ENCODE peak calls at places on chromosomes 3 and 15, in five cellular contexts. One of them, this sample, is unnamed. For H3K9me3, the result is how much of the 10 kb centered on the place peaks cover.

GRCh38 chr3:39267631-39268553 is 11.9 kb downstream of the CX3CR1 start:
- DNase-seq in IMR-90: no peak
- DNase-seq in cardiac muscle cell: no peak
- DNase-seq in neuronal stem cell: no peak
- DNase-seq in gastrocnemius medialis: no peak
- DNase-seq in this sample: no peak

GRCh38 chr3:185200639-185201038 is 47.8 kb upstream of the C3orf70 start:
- DNase-seq in neuronal stem cell: no peak
- DNase-seq in gastrocnemius medialis: no peak
- DNase-seq in IMR-90: peak
- DNase-seq in cardiac muscle cell: no peak
- DNase-seq in this sample: no peak

GRCh38 chr3:55668359-55668758 is 181.3 kb upstream of the WNT5A start:
- DNase-seq in gastrocnemius medialis: no peak
- DNase-seq in cardiac muscle cell: no peak
- DNase-seq in neuronal stem cell: no peak
- DNase-seq in IMR-90: peak
- DNase-seq in this sample: no peak

GRCh38 chr3:21888656-21889055 is 137.6 kb upstream of the ZNF385D start:
- DNase-seq in cardiac muscle cell: no peak
- DNase-seq in neuronal stem cell: no peak
- DNase-seq in gastrocnemius medialis: no peak
- DNase-seq in IMR-90: no peak
- DNase-seq in this sample: no peak

GRCh38 chr15:72233759-72234158 is 2.8 kb upstream of the PKM start:
- DNase-seq in gastrocnemius medialis: no peak
- DNase-seq in neuronal stem cell: no peak
- DNase-seq in IMR-90: peak
- DNase-seq in cardiac muscle cell: no peak
- DNase-seq in this sample: no peak

GRCh38 chr3:134064081-134064480 is 34.4 kb upstream of the SLCO2A1 start:
- DNase-seq in gastrocnemius medialis: no peak
- DNase-seq in neuronal stem cell: no peak
- DNase-seq in cardiac muscle cell: no peak
- DNase-seq in IMR-90: no peak
- DNase-seq in this sample: no peak

GRCh38 chr3:151037746-151038145 is 47.7 kb upstream of the MED12L start:
- DNase-seq in neuronal stem cell: no peak
- DNase-seq in IMR-90: peak
- DNase-seq in cardiac muscle cell: no peak
- DNase-seq in gastrocnemius medialis: no peak
- DNase-seq in this sample: peak

GRCh38 chr15:68313501-68314390 is 36.2 kb downstream of the FEM1B start:
- DNase-seq in neuronal stem cell: no peak
- DNase-seq in gastrocnemius medialis: no peak
- DNase-seq in cardiac muscle cell: no peak
- DNase-seq in IMR-90: no peak
- DNase-seq in this sample: peak

GRCh38 chr3:156617145-156617544 is 57.2 kb upstream of the TIPARP start:
- DNase-seq in gastrocnemius medialis: no peak
- DNase-seq in IMR-90: no peak
- DNase-seq in neuronal stem cell: no peak
- DNase-seq in cardiac muscle cell: no peak
- DNase-seq in this sample: no peak

GRCh38 chr15:49441816-49442215 is 18.8 kb downstream of the FGF7 start:
- DNase-seq in neuronal stem cell: no peak
- DNase-seq in cardiac muscle cell: no peak
- DNase-seq in gastrocnemius medialis: no peak
- DNase-seq in IMR-90: no peak
- DNase-seq in this sample: no peak

GRCh38 chr3:9422712-9423424 is 25.5 kb downstream of the SETD5 start:
- DNase-seq in cardiac muscle cell: peak
- DNase-seq in neuronal stem cell: peak
- DNase-seq in gastrocnemius medialis: peak
- DNase-seq in IMR-90: peak
- DNase-seq in this sample: peak

GRCh38 chr3:38565339-38566214 is 69.4 kb downstream of the EXOG start:
- DNase-seq in neuronal stem cell: no peak
- DNase-seq in cardiac muscle cell: no peak
- DNase-seq in IMR-90: no peak
- DNase-seq in gastrocnemius medialis: peak
- DNase-seq in this sample: no peak

GRCh38 chr3:183324083-183324482 is 71.0 kb downstream of the B3GNT5 start:
- DNase-seq in cardiac muscle cell: no peak
- DNase-seq in neuronal stem cell: no peak
- DNase-seq in gastrocnemius medialis: no peak
- DNase-seq in IMR-90: no peak
- DNase-seq in this sample: no peak

GRCh38 chr3:156685752-156686151 is 11.4 kb downstream of the TIPARP start:
- DNase-seq in gastrocnemius medialis: no peak
- DNase-seq in IMR-90: no peak
- DNase-seq in cardiac muscle cell: no peak
- DNase-seq in neuronal stem cell: no peak
- DNase-seq in this sample: no peak

GRCh38 chr3:117589454-117589853 is 879.9 kb downstream of the TUSC7 start:
- DNase-seq in neuronal stem cell: peak
- DNase-seq in cardiac muscle cell: peak
- DNase-seq in gastrocnemius medialis: no peak
- DNase-seq in IMR-90: no peak
- DNase-seq in this sample: no peak

GRCh38 chr3:11145888-11146287 is 8.4 kb upstream of the HRH1 start:
- DNase-seq in gastrocnemius medialis: no peak
- DNase-seq in cardiac muscle cell: no peak
- DNase-seq in IMR-90: peak
- DNase-seq in neuronal stem cell: no peak
- DNase-seq in this sample: no peak

GRCh38 chr3:165748094-165748493 is 89.1 kb downstream of the BCHE start:
- DNase-seq in IMR-90: no peak
- DNase-seq in cardiac muscle cell: no peak
- DNase-seq in neuronal stem cell: no peak
- DNase-seq in gastrocnemius medialis: no peak
- DNase-seq in this sample: no peak

GRCh38 chr3:10936686-10937085 is 55.9 kb upstream of the SLC6A1 start:
- DNase-seq in gastrocnemius medialis: no peak
- DNase-seq in neuronal stem cell: no peak
- DNase-seq in IMR-90: no peak
- DNase-seq in cardiac muscle cell: no peak
- DNase-seq in this sample: no peak

GRCh38 chr15:70437882-70438331 is 325.5 kb downstream of the UACA start:
- DNase-seq in IMR-90: no peak
- DNase-seq in neuronal stem cell: no peak
- DNase-seq in cardiac muscle cell: peak
- DNase-seq in gastrocnemius medialis: no peak
- DNase-seq in this sample: no peak

GRCh38 chr15:80932989-80933388 is 56.6 kb downstream of the MESD start:
- DNase-seq in gastrocnemius medialis: no peak
- DNase-seq in cardiac muscle cell: no peak
- DNase-seq in IMR-90: peak
- DNase-seq in neuronal stem cell: no peak
- DNase-seq in this sample: no peak

GRCh38 chr15:77067691-77068367 is 3.1 kb downstream of the TSPAN3 start:
- DNase-seq in neuronal stem cell: no peak
- DNase-seq in gastrocnemius medialis: no peak
- DNase-seq in cardiac muscle cell: no peak
- DNase-seq in IMR-90: no peak
- DNase-seq in this sample: no peak
- H3K9me3 ChIP-seq in neuronal stem cell: under half
- H3K9me3 ChIP-seq in gastrocnemius medialis: under half
- H3K9me3 ChIP-seq in cardiac muscle cell: under half
- H3K9me3 ChIP-seq in IMR-90: under half
- H3K9me3 ChIP-seq in this sample: under half

DNA sequence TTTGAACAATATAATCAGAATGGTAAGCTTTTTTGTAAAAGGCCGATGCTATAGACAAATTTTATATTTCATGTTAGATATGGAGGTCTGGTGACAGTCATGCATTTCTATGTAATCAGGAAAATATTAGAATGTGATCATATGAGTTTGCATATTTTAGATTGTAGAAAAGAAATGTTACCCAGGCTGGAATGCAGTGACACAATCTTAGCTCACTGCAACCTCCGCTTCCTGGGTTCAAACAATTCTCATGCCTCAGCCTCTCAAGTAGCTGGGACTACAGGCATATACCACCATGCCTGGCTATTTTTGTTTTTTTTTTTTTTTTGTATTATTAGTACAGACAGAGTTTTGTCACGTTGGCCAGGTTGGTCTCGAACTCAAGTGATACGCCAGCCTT is 152.0 kb downstream of the LMLN start:
- DNase-seq in gastrocnemius medialis: no peak
- DNase-seq in neuronal stem cell: no peak
- DNase-seq in cardiac muscle cell: no peak
- DNase-seq in IMR-90: no peak
- DNase-seq in this sample: no peak
- H3K9me3 ChIP-seq in gastrocnemius medialis: under half
- H3K9me3 ChIP-seq in neuronal stem cell: under half
- H3K9me3 ChIP-seq in cardiac muscle cell: under half
- H3K9me3 ChIP-seq in IMR-90: under half
- H3K9me3 ChIP-seq in this sample: under half

GRCh38 chr15:27589782-27590181 is 509.3 kb downstream of the OCA2 start:
- DNase-seq in gastrocnemius medialis: no peak
- DNase-seq in cardiac muscle cell: no peak
- DNase-seq in neuronal stem cell: no peak
- DNase-seq in IMR-90: no peak
- DNase-seq in this sample: no peak
- H3K9me3 ChIP-seq in gastrocnemius medialis: under half
- H3K9me3 ChIP-seq in cardiac muscle cell: under half
- H3K9me3 ChIP-seq in neuronal stem cell: under half
- H3K9me3 ChIP-seq in IMR-90: under half
- H3K9me3 ChIP-seq in this sample: under half

DNA sequence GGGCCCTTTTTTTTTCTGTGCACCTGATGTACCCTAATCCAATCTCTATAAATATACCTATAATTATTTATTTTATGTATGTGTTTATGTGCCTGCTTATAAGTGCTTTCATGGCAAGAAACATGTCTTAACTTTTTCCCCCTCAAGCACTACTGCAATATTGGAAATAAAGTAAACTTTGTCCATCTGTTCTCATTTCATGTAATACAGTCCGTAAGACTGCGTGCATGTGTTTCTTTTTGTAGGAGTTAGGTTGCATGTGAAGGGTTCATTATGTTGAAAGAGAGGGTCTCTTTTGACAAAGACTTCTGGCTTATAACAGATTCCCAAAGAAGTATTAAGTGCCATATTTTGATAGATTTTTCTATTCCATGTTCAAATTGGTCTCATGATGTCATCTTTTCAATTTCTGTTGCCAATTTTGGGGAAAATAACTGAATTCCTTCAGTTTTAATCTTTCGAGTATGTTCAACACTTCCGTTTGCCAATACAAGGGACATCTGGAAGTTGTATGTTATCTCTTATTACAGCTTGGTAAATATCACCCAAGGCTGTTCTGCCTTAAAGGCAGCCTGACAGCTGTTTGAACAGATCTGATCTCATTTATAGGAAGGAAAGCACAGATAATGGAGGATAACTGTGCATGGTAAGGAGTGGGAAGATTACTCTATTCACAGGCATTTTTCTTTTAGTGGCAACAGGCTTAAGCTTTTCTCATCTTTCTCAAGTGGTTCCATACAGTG is 273.2 kb upstream of the SGO1 start:
- DNase-seq in IMR-90: no peak
- DNase-seq in gastrocnemius medialis: no peak
- DNase-seq in neuronal stem cell: no peak
- DNase-seq in cardiac muscle cell: no peak
- DNase-seq in this sample: no peak
- H3K9me3 ChIP-seq in IMR-90: under half
- H3K9me3 ChIP-seq in gastrocnemius medialis: under half
- H3K9me3 ChIP-seq in neuronal stem cell: under half
- H3K9me3 ChIP-seq in cardiac muscle cell: under half
- H3K9me3 ChIP-seq in this sample: under half

GRCh38 chr3:129917423-129918007 is 24.0 kb upstream of the TMCC1 start:
- DNase-seq in IMR-90: no peak
- DNase-seq in gastrocnemius medialis: no peak
- DNase-seq in neuronal stem cell: no peak
- DNase-seq in cardiac muscle cell: no peak
- DNase-seq in this sample: no peak
- H3K9me3 ChIP-seq in IMR-90: under half
- H3K9me3 ChIP-seq in gastrocnemius medialis: under half
- H3K9me3 ChIP-seq in neuronal stem cell: under half
- H3K9me3 ChIP-seq in cardiac muscle cell: under half
- H3K9me3 ChIP-seq in this sample: under half

GRCh38 chr15:26378304-26378703 is 394.6 kb downstream of the GABRB3 start:
- DNase-seq in cardiac muscle cell: no peak
- DNase-seq in IMR-90: no peak
- DNase-seq in gastrocnemius medialis: no peak
- DNase-seq in neuronal stem cell: no peak
- DNase-seq in this sample: no peak
- H3K9me3 ChIP-seq in cardiac muscle cell: under half
- H3K9me3 ChIP-seq in IMR-90: under half
- H3K9me3 ChIP-seq in gastrocnemius medialis: under half
- H3K9me3 ChIP-seq in neuronal stem cell: under half
- H3K9me3 ChIP-seq in this sample: under half

DNA sequence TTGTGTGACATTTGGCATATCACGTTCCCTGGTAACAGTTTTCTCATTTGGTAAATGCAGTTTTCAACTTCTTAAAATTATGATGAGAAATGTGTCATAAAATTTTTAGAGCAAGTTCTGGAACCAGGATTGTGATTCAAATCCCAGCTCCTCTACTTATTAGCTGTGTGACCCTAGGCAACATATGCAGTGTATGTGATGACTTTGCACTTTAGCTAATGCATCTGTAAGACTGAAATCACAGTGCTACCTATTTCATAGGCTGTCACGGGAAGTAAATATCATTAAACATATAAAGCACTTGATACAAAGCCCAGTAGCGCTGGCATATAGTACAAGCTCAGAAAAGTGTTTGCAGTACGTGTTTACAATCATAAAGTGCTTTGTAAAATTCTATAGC is 419.4 kb downstream of the GRM7 start:
- DNase-seq in gastrocnemius medialis: no peak
- DNase-seq in cardiac muscle cell: no peak
- DNase-seq in neuronal stem cell: no peak
- DNase-seq in IMR-90: no peak
- DNase-seq in this sample: no peak
- H3K9me3 ChIP-seq in gastrocnemius medialis: under half
- H3K9me3 ChIP-seq in cardiac muscle cell: under half
- H3K9me3 ChIP-seq in neuronal stem cell: under half
- H3K9me3 ChIP-seq in IMR-90: under half
- H3K9me3 ChIP-seq in this sample: under half

This sample was measured in heart left ventricle.